ENCODE peak calls at places on chromosome 4, in seven cellular contexts. E, U, F, C, N, D and K are unnamed samples.

GRCh38 chr4:47374477-47374876 is 89.0 kb downstream of the COMMD8 start:
- DNase-seq in C (no peak), N (no peak), F (no peak), D (no peak), U (no peak), E (no peak), K (no peak)

GRCh38 chr4:56086073-56086521 is 137.4 kb downstream of the CEP135 start:
- DNase-seq in C (no peak), E (peak), U (no peak), F (no peak), D (no peak), N (peak), K (no peak)

GRCh38 chr4:105725623-105726022 is 17.0 kb downstream of the GSTCD start:
- DNase-seq in N (no peak), C (no peak), F (no peak), E (no peak), D (no peak), U (no peak), K (no peak)

GRCh38 chr4:127580300-127580699 is 52.5 kb upstream of the INTU start:
- DNase-seq in N (no peak), U (no peak), D (no peak), E (no peak), F (no peak), C (no peak), K (no peak)

GRCh38 chr4:61243962-61244361 is 43.8 kb downstream of the ADGRL3 start:
- DNase-seq in E (no peak), N (no peak), U (no peak), C (no peak), F (no peak), D (no peak), K (no peak)

GRCh38 chr4:182917182-182918043 is at the start of gene DCTD:
- DNase-seq in N (peak), F (peak), U (peak), E (peak), C (peak), D (peak), K (peak)

GRCh38 chr4:634599-634985 is 9.2 kb downstream of the PDE6B start:
- DNase-seq in C (no peak), F (no peak), D (no peak), U (no peak), N (no peak), E (no peak), K (no peak)

GRCh38 chr4:145182212-145182611 is 1.8 kb upstream of the OTUD4 start:
- DNase-seq in U (no peak), D (no peak), C (no peak), E (no peak), N (no peak), F (no peak), K (no peak)

GRCh38 chr4:136725286-136726081 is 806.8 kb downstream of the PCDH18 start:
- DNase-seq in U (no peak), N (no peak), D (peak), E (no peak), C (no peak), F (no peak), K (no peak)

GRCh38 chr4:122673252-122673651 is 52.4 kb upstream of the IL21 start:
- DNase-seq in U (no peak), N (no peak), F (no peak), C (no peak), D (no peak), E (peak), K (no peak)

GRCh38 chr4:166128452-166128851 is 255.4 kb downstream of the TLL1 start:
- DNase-seq in N (no peak), C (no peak), D (peak), F (peak), U (no peak), E (peak), K (no peak)

GRCh38 chr4:182478475-182478874 is 235.3 kb downstream of the TENM3 start:
- DNase-seq in F (peak), D (peak), E (peak), C (no peak), U (no peak), N (no peak), K (no peak)

GRCh38 chr4:71382125-71382524 is 43.3 kb downstream of the SLC4A4 start:
- DNase-seq in F (no peak), C (no peak), N (no peak), U (no peak), E (no peak), D (no peak), K (no peak)

GRCh38 chr4:157389751-157390150 is 169.2 kb downstream of the GRIA2 start:
- DNase-seq in N (no peak), D (no peak), E (no peak), U (no peak), C (no peak), F (peak), K (no peak)

GRCh38 chr4:182010876-182011275 is 232.3 kb upstream of the TENM3 start:
- DNase-seq in C (no peak), U (no peak), N (no peak), D (peak), E (peak), F (no peak), K (no peak)

GRCh38 chr4:105894570-105895323 is 524 bp upstream of the NPNT start:
- DNase-seq in U (peak), C (no peak), N (peak), D (no peak), F (no peak), E (peak), K (peak)

GRCh38 chr4:172480471-172480870 is 667.3 kb downstream of the GALNTL6 start:
- DNase-seq in D (no peak), E (no peak), U (no peak), F (no peak), C (no peak), N (no peak), K (no peak)

GRCh38 chr4:155952546-155952945 is 1.1 kb downstream of the CTSO start:
- DNase-seq in F (peak), D (no peak), C (no peak), E (peak), U (no peak), N (no peak), K (no peak)

GRCh38 chr4:2484169-2484568 is 15.3 kb downstream of the RNF4 start:
- DNase-seq in D (no peak), N (no peak), E (no peak), U (no peak), F (no peak), C (no peak), K (no peak)

GRCh38 chr4:2484993-2485392 is 16.1 kb downstream of the RNF4 start:
- DNase-seq in E (peak), U (peak), C (peak), D (no peak), F (peak), N (peak), K (no peak)

GRCh38 chr4:2487632-2488031 is 18.7 kb downstream of the RNF4 start:
- DNase-seq in E (no peak), U (no peak), C (no peak), N (no peak), F (no peak), D (no peak), K (no peak)

GRCh38 chr4:2489081-2489805 is 20.3 kb downstream of the RNF4 start:
- DNase-seq in C (no peak), E (no peak), U (no peak), F (no peak), N (no peak), D (no peak), K (no peak)

GRCh38 chr4:2486981-2487380 is 18.1 kb downstream of the RNF4 start:
- DNase-seq in C (no peak), U (no peak), N (no peak), E (no peak), D (no peak), F (no peak), K (no peak)
- H3K4me3 ChIP-seq in C (no peak), U (no peak), N (no peak), E (no peak), D (no peak), F (no peak), K (no peak)

GRCh38 chr4:121220698-121221097 is 56.6 kb upstream of the TNIP3 start:
- DNase-seq in D (no peak), E (no peak), N (no peak), C (no peak), F (no peak), U (no peak), K (no peak)

GRCh38 chr4:121216438-121216837 is 52.3 kb upstream of the TNIP3 start:
- DNase-seq in N (no peak), F (no peak), E (no peak), D (no peak), C (no peak), U (no peak), K (no peak)

GRCh38 chr4:121219222-121219621 is 55.1 kb upstream of the TNIP3 start:
- DNase-seq in N (no peak), D (no peak), F (no peak), U (no peak), E (peak), C (no peak), K (no peak)

GRCh38 chr4:121213940-121214339 is 49.8 kb upstream of the TNIP3 start:
- DNase-seq in C (no peak), F (no peak), E (no peak), N (no peak), U (no peak), D (no peak), K (no peak)

DNA sequence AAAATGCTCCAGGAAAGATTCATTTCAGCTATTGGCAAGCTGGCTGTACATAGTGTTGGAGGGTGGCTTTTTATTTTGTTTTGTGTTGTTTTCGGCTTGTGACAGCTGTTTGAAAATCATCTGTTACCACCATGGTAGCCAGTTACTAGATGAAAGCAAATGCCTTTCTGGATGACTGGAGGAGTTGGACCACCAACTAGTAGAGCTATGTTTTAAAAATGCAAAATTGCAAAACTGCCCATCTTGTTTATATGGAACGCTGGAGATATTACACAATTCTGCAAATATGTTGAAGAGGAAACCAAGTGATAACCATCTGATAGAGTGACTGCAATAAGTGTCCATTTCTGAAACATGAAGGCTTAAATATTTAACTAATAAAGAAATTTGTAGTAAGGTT is 53.3 kb upstream of the TNIP3 start:
- DNase-seq in C (no peak), U (no peak), N (no peak), F (no peak), E (peak), D (peak), K (no peak)
- H3K27ac ChIP-seq in C (no peak), U (no peak), N (no peak), F (no peak), E (no peak), D (no peak), K (no peak)

DNA sequence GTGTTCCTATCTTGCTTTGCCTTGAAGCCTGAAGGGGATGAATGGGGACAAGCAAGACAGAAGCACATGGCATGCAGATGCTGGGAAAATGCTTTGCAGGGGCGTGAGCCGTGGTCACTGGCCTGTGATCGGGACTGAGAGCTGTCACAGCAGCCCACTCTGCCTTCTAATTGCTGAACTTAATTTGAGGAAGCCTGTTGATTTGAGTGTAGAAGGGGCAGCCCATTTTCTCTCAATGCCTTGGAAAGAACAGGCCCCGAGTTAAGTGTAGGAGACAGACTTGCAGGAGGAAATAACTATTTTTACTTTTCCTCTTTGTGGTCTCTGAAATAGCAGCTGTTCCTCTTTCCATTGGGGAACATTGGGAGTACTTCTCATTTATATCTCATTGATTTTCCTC is 26.1 kb upstream of the TBC1D1 start:
- DNase-seq in U (no peak), N (no peak), E (no peak), D (no peak), C (no peak), F (no peak), K (no peak)
- H3K4me3 ChIP-seq in U (no peak), N (no peak), E (no peak), D (no peak), C (no peak), F (no peak), K (no peak)

DNA sequence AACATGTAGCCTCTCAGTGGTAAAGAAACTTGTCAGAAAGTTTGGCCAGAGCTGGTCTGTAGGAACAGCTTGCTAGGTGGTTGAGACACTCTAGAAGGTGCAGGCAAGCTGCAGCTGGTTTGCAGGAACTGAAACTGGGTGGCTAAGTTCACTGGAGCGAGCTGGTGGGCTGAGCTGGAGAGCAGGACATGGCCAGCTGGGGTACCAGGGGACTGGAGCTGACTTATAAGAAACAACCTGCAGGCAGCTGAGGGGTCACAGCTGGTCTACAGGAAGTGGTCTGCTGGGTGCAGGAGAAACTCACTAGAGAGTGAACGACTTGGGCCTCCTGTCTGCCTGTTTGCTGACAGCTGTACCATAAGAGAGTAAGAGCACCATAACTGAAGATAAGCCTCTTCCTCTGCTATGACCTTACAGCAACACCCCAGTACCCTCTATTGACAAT is 157.1 kb upstream of the LNX1 start:
- DNase-seq in C (peak), N (peak), D (no peak), F (no peak), E (no peak), U (no peak), K (no peak)
- H3K27ac ChIP-seq in C (no peak), N (no peak), D (no peak), F (no peak), E (no peak), U (no peak), K (no peak)

DNA sequence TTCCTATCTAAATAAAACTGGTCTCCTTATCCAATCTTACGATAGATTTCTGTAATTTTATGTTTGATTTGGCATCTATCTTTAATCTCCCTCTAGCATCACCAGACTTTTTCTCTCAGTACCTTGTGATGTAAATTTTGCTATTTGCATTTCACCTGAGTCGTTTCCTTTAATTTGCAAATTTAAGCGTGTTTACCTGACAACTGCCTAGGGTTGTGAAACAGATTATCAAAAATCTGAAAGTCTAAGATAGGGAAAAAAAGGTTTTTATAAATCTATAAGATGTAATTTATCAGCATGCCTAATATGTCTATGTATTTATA is 39.4 kb upstream of the TMPRSS11E start:
- DNase-seq in N (no peak), D (no peak), C (no peak), E (no peak), F (no peak), U (no peak), K (no peak)
- H3K4me3 ChIP-seq in N (no peak), D (no peak), C (no peak), E (no peak), F (no peak), U (no peak), K (no peak)

DNA sequence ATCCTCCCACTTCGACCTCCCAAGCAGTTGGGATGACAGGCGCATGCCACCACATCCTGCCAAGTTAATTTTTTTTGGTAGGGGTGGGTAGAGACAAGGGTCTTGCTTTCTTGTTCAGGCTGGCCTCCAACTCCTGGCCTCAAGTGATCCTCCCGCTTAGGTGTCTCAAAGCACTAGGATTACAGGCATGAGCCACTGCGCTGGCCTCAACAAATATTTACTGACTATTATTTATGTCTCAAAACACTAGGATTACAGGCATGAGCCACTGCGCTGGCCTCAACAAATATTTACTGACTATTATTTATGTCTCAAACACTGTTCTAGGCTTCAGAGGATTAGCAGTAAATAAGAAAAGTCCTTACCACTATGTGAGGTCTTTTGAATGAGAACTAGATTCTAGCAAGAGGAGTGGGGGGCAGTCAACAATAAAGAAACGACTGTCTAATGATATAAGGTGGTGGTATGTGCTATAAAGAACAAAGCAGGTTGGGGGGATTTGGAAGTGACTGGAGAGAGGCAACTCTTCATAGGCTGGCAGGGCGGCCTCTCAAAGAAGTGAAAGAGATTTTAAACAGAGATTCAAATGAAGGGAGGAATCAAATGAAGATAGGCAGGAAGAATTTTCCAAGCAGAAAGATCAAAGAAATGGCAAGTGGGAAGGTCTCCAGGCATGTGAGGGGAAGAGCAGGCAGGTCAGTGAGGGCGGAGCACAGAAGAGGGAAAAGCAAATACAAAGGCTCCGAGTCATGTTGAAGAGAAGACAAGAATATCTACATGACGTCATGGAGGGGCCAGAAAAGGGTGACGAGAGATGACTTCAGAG is 12.7 kb upstream of the ACSL1 start:
- DNase-seq in C (no peak), U (no peak), D (no peak), N (no peak), E (no peak), F (no peak), K (no peak)
- H3K27ac ChIP-seq in C (no peak), U (no peak), D (no peak), N (no peak), E (peak), F (no peak), K (no peak)

GRCh38 chr4:133465022-133465421 is 315.9 kb downstream of the PCDH10 start:
- DNase-seq in N (no peak), F (no peak), C (no peak), D (no peak), U (no peak), E (peak), K (no peak)
- H3K4me3 ChIP-seq in N (no peak), F (no peak), C (no peak), D (no peak), U (no peak), E (no peak), K (no peak)

GRCh38 chr4:25449270-25449669 is 72.2 kb downstream of the ANAPC4 start:
- DNase-seq in U (no peak), N (no peak), E (peak), D (no peak), F (no peak), C (no peak), K (no peak)
- H3K27ac ChIP-seq in U (no peak), N (no peak), E (no peak), D (no peak), F (no peak), C (no peak), K (no peak)

GRCh38 chr4:152784490-152785195 is 4.9 kb downstream of the ARFIP1 start:
- DNase-seq in U (no peak), D (peak), N (peak), E (peak), C (no peak), F (no peak), K (no peak)
- H3K4me3 ChIP-seq in U (no peak), D (no peak), N (no peak), E (no peak), C (no peak), F (no peak), K (no peak)

GRCh38 chr4:164783966-164784365 is 30.0 kb downstream of the SMIM31 start:
- DNase-seq in N (no peak), E (no peak), C (no peak), U (no peak), D (no peak), F (no peak), K (no peak)

GRCh38 chr4:164779811-164780216 is 25.9 kb downstream of the SMIM31 start:
- DNase-seq in E (peak), N (no peak), D (peak), C (no peak), U (no peak), F (peak), K (no peak)

GRCh38 chr4:164780839-164781238 is 26.9 kb downstream of the SMIM31 start:
- DNase-seq in C (no peak), U (no peak), F (no peak), E (no peak), N (no peak), D (no peak), K (no peak)

DNA sequence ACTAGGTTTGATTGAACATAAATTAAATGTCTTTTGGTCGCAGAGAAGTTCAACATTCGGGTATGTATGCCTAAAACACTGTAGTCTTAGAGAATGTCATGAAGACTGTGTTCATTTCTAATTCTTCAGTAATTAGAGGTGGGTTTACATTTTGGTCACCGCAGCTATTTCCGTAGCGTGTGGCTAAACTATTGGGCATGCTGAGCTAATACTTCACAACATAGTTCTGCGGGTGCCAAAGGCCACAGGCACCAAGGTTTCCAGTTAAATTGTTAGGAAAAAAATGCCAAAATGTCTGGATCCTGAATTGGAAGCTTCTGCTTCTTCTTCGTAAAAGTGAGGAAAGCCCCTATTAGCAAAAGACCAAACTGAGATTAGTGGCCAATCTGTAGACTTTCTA is 25.1 kb downstream of the SMIM31 start:
- DNase-seq in C (no peak), D (no peak), E (no peak), N (no peak), F (no peak), U (no peak), K (no peak)
- H3K27ac ChIP-seq in C (no peak), D (no peak), E (no peak), N (no peak), F (no peak), U (no peak), K (no peak)